ENCODE peak calls at places on chromosomes 2 and 18, in seven cellular contexts. One of them, this sample, is unnamed.

GRCh38 chr2:9741110-9741509 is 102.2 kb upstream of the TAF1B start:
- DNase-seq in stimulated activated CD8-positive, alpha-beta memory T cell treated with anti-CD3 and anti-CD28 coated beads, Interleukin-15, amount 100 ng/mL, for 48 hours: no peak
- DNase-seq in activated CD4-positive, alpha-beta T cell treated with anti-CD3 and anti-CD28 coated beads, Interleukin-2, amount 10 ng/mL, durations not matched to agents 24 days and 14 days: no peak
- DNase-seq in epithelial cell of esophagus: no peak
- DNase-seq in uterus: no peak
- DNase-seq in Calu3: no peak
- DNase-seq in NCI-H1105: no peak
- DNase-seq in this sample: no peak

GRCh38 chr2:202237787-202238233 is 587 bp downstream of the SUMO1 start:
- DNase-seq in activated CD4-positive, alpha-beta T cell treated with anti-CD3 and anti-CD28 coated beads, Interleukin-2, amount 10 ng/mL, durations not matched to agents 24 days and 14 days: peak
- DNase-seq in uterus: peak
- DNase-seq in stimulated activated CD8-positive, alpha-beta memory T cell treated with anti-CD3 and anti-CD28 coated beads, Interleukin-15, amount 100 ng/mL, for 48 hours: no peak
- DNase-seq in Calu3: peak
- DNase-seq in epithelial cell of esophagus: peak
- DNase-seq in NCI-H1105: peak
- DNase-seq in this sample: no peak

GRCh38 chr2:181231886-181232644 is 225.1 kb upstream of the ITGA4 start:
- DNase-seq in epithelial cell of esophagus: no peak
- DNase-seq in activated CD4-positive, alpha-beta T cell treated with anti-CD3 and anti-CD28 coated beads, Interleukin-2, amount 10 ng/mL, durations not matched to agents 24 days and 14 days: no peak
- DNase-seq in uterus: no peak
- DNase-seq in Calu3: no peak
- DNase-seq in NCI-H1105: no peak
- DNase-seq in stimulated activated CD8-positive, alpha-beta memory T cell treated with anti-CD3 and anti-CD28 coated beads, Interleukin-15, amount 100 ng/mL, for 48 hours: no peak
- DNase-seq in this sample: no peak

GRCh38 chr18:46702399-46702798 is 45.4 kb upstream of the LOXHD1 start:
- DNase-seq in epithelial cell of esophagus: no peak
- DNase-seq in uterus: no peak
- DNase-seq in Calu3: no peak
- DNase-seq in NCI-H1105: no peak
- DNase-seq in stimulated activated CD8-positive, alpha-beta memory T cell treated with anti-CD3 and anti-CD28 coated beads, Interleukin-15, amount 100 ng/mL, for 48 hours: no peak
- DNase-seq in activated CD4-positive, alpha-beta T cell treated with anti-CD3 and anti-CD28 coated beads, Interleukin-2, amount 10 ng/mL, durations not matched to agents 24 days and 14 days: no peak
- DNase-seq in this sample: no peak

GRCh38 chr2:159139216-159139933 is 147.1 kb downstream of the WDSUB1 start:
- DNase-seq in Calu3: no peak
- DNase-seq in epithelial cell of esophagus: peak
- DNase-seq in NCI-H1105: no peak
- DNase-seq in uterus: no peak
- DNase-seq in activated CD4-positive, alpha-beta T cell treated with anti-CD3 and anti-CD28 coated beads, Interleukin-2, amount 10 ng/mL, durations not matched to agents 24 days and 14 days: no peak
- DNase-seq in stimulated activated CD8-positive, alpha-beta memory T cell treated with anti-CD3 and anti-CD28 coated beads, Interleukin-15, amount 100 ng/mL, for 48 hours: no peak
- DNase-seq in this sample: no peak

GRCh38 chr2:37573818-37574388 is 97.5 kb downstream of the CDC42EP3 start:
- DNase-seq in Calu3: no peak
- DNase-seq in NCI-H1105: no peak
- DNase-seq in activated CD4-positive, alpha-beta T cell treated with anti-CD3 and anti-CD28 coated beads, Interleukin-2, amount 10 ng/mL, durations not matched to agents 24 days and 14 days: no peak
- DNase-seq in stimulated activated CD8-positive, alpha-beta memory T cell treated with anti-CD3 and anti-CD28 coated beads, Interleukin-15, amount 100 ng/mL, for 48 hours: no peak
- DNase-seq in epithelial cell of esophagus: no peak
- DNase-seq in uterus: no peak
- DNase-seq in this sample: no peak

GRCh38 chr2:200252661-200253067 is 53.8 kb upstream of the SPATS2L start:
- DNase-seq in uterus: no peak
- DNase-seq in Calu3: no peak
- DNase-seq in stimulated activated CD8-positive, alpha-beta memory T cell treated with anti-CD3 and anti-CD28 coated beads, Interleukin-15, amount 100 ng/mL, for 48 hours: no peak
- DNase-seq in activated CD4-positive, alpha-beta T cell treated with anti-CD3 and anti-CD28 coated beads, Interleukin-2, amount 10 ng/mL, durations not matched to agents 24 days and 14 days: no peak
- DNase-seq in epithelial cell of esophagus: peak
- DNase-seq in NCI-H1105: no peak
- DNase-seq in this sample: no peak

GRCh38 chr2:36594849-36595248 is 3.1 kb downstream of the FEZ2 start:
- DNase-seq in stimulated activated CD8-positive, alpha-beta memory T cell treated with anti-CD3 and anti-CD28 coated beads, Interleukin-15, amount 100 ng/mL, for 48 hours: no peak
- DNase-seq in NCI-H1105: no peak
- DNase-seq in epithelial cell of esophagus: no peak
- DNase-seq in uterus: no peak
- DNase-seq in Calu3: no peak
- DNase-seq in activated CD4-positive, alpha-beta T cell treated with anti-CD3 and anti-CD28 coated beads, Interleukin-2, amount 10 ng/mL, durations not matched to agents 24 days and 14 days: no peak
- DNase-seq in this sample: no peak

GRCh38 chr2:240319221-240319854 is 116.1 kb upstream of the GPC1 start:
- DNase-seq in NCI-H1105: no peak
- DNase-seq in activated CD4-positive, alpha-beta T cell treated with anti-CD3 and anti-CD28 coated beads, Interleukin-2, amount 10 ng/mL, durations not matched to agents 24 days and 14 days: no peak
- DNase-seq in epithelial cell of esophagus: no peak
- DNase-seq in uterus: no peak
- DNase-seq in stimulated activated CD8-positive, alpha-beta memory T cell treated with anti-CD3 and anti-CD28 coated beads, Interleukin-15, amount 100 ng/mL, for 48 hours: no peak
- DNase-seq in Calu3: no peak
- DNase-seq in this sample: no peak

GRCh38 chr2:239411117-239411516 is 10.3 kb upstream of the HDAC4 start:
- DNase-seq in uterus: no peak
- DNase-seq in epithelial cell of esophagus: no peak
- DNase-seq in Calu3: no peak
- DNase-seq in stimulated activated CD8-positive, alpha-beta memory T cell treated with anti-CD3 and anti-CD28 coated beads, Interleukin-15, amount 100 ng/mL, for 48 hours: no peak
- DNase-seq in NCI-H1105: no peak
- DNase-seq in activated CD4-positive, alpha-beta T cell treated with anti-CD3 and anti-CD28 coated beads, Interleukin-2, amount 10 ng/mL, durations not matched to agents 24 days and 14 days: no peak
- DNase-seq in this sample: no peak

GRCh38 chr2:155099784-155100183 is 401.3 kb downstream of the KCNJ3 start:
- DNase-seq in Calu3: peak
- DNase-seq in activated CD4-positive, alpha-beta T cell treated with anti-CD3 and anti-CD28 coated beads, Interleukin-2, amount 10 ng/mL, durations not matched to agents 24 days and 14 days: no peak
- DNase-seq in epithelial cell of esophagus: peak
- DNase-seq in stimulated activated CD8-positive, alpha-beta memory T cell treated with anti-CD3 and anti-CD28 coated beads, Interleukin-15, amount 100 ng/mL, for 48 hours: no peak
- DNase-seq in uterus: no peak
- DNase-seq in NCI-H1105: no peak
- DNase-seq in this sample: no peak

GRCh38 chr2:5442736-5443135 is 249.4 kb upstream of the SOX11 start:
- DNase-seq in stimulated activated CD8-positive, alpha-beta memory T cell treated with anti-CD3 and anti-CD28 coated beads, Interleukin-15, amount 100 ng/mL, for 48 hours: no peak
- DNase-seq in activated CD4-positive, alpha-beta T cell treated with anti-CD3 and anti-CD28 coated beads, Interleukin-2, amount 10 ng/mL, durations not matched to agents 24 days and 14 days: no peak
- DNase-seq in uterus: no peak
- DNase-seq in NCI-H1105: no peak
- DNase-seq in epithelial cell of esophagus: peak
- DNase-seq in Calu3: no peak
- DNase-seq in this sample: no peak

GRCh38 chr2:170166735-170167134 is 11.2 kb upstream of the MYO3B start:
- DNase-seq in epithelial cell of esophagus: no peak
- DNase-seq in NCI-H1105: no peak
- DNase-seq in stimulated activated CD8-positive, alpha-beta memory T cell treated with anti-CD3 and anti-CD28 coated beads, Interleukin-15, amount 100 ng/mL, for 48 hours: no peak
- DNase-seq in uterus: no peak
- DNase-seq in activated CD4-positive, alpha-beta T cell treated with anti-CD3 and anti-CD28 coated beads, Interleukin-2, amount 10 ng/mL, durations not matched to agents 24 days and 14 days: peak
- DNase-seq in Calu3: no peak
- DNase-seq in this sample: no peak

GRCh38 chr2:189276277-189276676 is 96.7 kb upstream of the COL5A2 start:
- DNase-seq in stimulated activated CD8-positive, alpha-beta memory T cell treated with anti-CD3 and anti-CD28 coated beads, Interleukin-15, amount 100 ng/mL, for 48 hours: no peak
- DNase-seq in Calu3: no peak
- DNase-seq in epithelial cell of esophagus: peak
- DNase-seq in activated CD4-positive, alpha-beta T cell treated with anti-CD3 and anti-CD28 coated beads, Interleukin-2, amount 10 ng/mL, durations not matched to agents 24 days and 14 days: no peak
- DNase-seq in uterus: no peak
- DNase-seq in NCI-H1105: no peak
- DNase-seq in this sample: no peak

GRCh38 chr2:74459377-74460118 is 1.3 kb downstream of the WBP1 start:
- DNase-seq in epithelial cell of esophagus: no peak
- DNase-seq in NCI-H1105: no peak
- DNase-seq in Calu3: no peak
- DNase-seq in activated CD4-positive, alpha-beta T cell treated with anti-CD3 and anti-CD28 coated beads, Interleukin-2, amount 10 ng/mL, durations not matched to agents 24 days and 14 days: no peak
- DNase-seq in stimulated activated CD8-positive, alpha-beta memory T cell treated with anti-CD3 and anti-CD28 coated beads, Interleukin-15, amount 100 ng/mL, for 48 hours: no peak
- DNase-seq in uterus: no peak
- DNase-seq in this sample: no peak

GRCh38 chr2:41782306-41783158 is 265.3 kb upstream of the PKDCC start:
- DNase-seq in NCI-H1105: peak
- DNase-seq in activated CD4-positive, alpha-beta T cell treated with anti-CD3 and anti-CD28 coated beads, Interleukin-2, amount 10 ng/mL, durations not matched to agents 24 days and 14 days: peak
- DNase-seq in uterus: no peak
- DNase-seq in Calu3: peak
- DNase-seq in stimulated activated CD8-positive, alpha-beta memory T cell treated with anti-CD3 and anti-CD28 coated beads, Interleukin-15, amount 100 ng/mL, for 48 hours: no peak
- DNase-seq in epithelial cell of esophagus: peak
- DNase-seq in this sample: no peak

GRCh38 chr2:138373993-138374408 is 127.6 kb upstream of the SPOPL start:
- DNase-seq in stimulated activated CD8-positive, alpha-beta memory T cell treated with anti-CD3 and anti-CD28 coated beads, Interleukin-15, amount 100 ng/mL, for 48 hours: no peak
- DNase-seq in epithelial cell of esophagus: peak
- DNase-seq in activated CD4-positive, alpha-beta T cell treated with anti-CD3 and anti-CD28 coated beads, Interleukin-2, amount 10 ng/mL, durations not matched to agents 24 days and 14 days: no peak
- DNase-seq in uterus: no peak
- DNase-seq in Calu3: peak
- DNase-seq in NCI-H1105: peak
- DNase-seq in this sample: no peak

This sample was measured in NCI-H1436 treated with DMSO at 0.1 percent for 48 hours.